ENCODE peak calls at places on chromosomes 13 and 19, in four cellular contexts. One of them, this sample, is unnamed.

GRCh38 chr13:78777973-78778372 is 119.0 kb upstream of the OBI1 start:
- DNase-seq in CD4-positive, alpha-beta T cell: no peak
- DNase-seq in body of pancreas: no peak
- DNase-seq in ascending aorta: no peak
- DNase-seq in this sample: no peak

GRCh38 chr13:76882431-76882830 is 3.8 kb downstream of the KCTD12 start:
- DNase-seq in CD4-positive, alpha-beta T cell: no peak
- DNase-seq in body of pancreas: no peak
- DNase-seq in ascending aorta: no peak
- DNase-seq in this sample: no peak

GRCh38 chr13:53781941-53782340 is 753.3 kb downstream of the OLFM4 start:
- DNase-seq in CD4-positive, alpha-beta T cell: no peak
- DNase-seq in body of pancreas: no peak
- DNase-seq in ascending aorta: no peak
- DNase-seq in this sample: no peak

GRCh38 chr13:92823059-92823458 is 403.5 kb upstream of the GPC6 start:
- DNase-seq in CD4-positive, alpha-beta T cell: no peak
- DNase-seq in body of pancreas: no peak
- DNase-seq in ascending aorta: no peak
- DNase-seq in this sample: no peak

GRCh38 chr13:40356011-40356410 is 310.4 kb downstream of the FOXO1 start:
- DNase-seq in CD4-positive, alpha-beta T cell: no peak
- DNase-seq in body of pancreas: no peak
- DNase-seq in ascending aorta: peak; percentile 7
- DNase-seq in this sample: no peak

GRCh38 chr19:42255766-42256750 is 1.1 kb upstream of the ERF start:
- DNase-seq in CD4-positive, alpha-beta T cell: no peak
- DNase-seq in body of pancreas: peak; percentile 46
- DNase-seq in ascending aorta: peak; percentile 75
- DNase-seq in this sample: peak; percentile 59

GRCh38 chr13:63636231-63636993 is 2220.8 kb upstream of the PCDH20 start:
- DNase-seq in CD4-positive, alpha-beta T cell: no peak
- DNase-seq in body of pancreas: no peak
- DNase-seq in ascending aorta: no peak
- DNase-seq in this sample: no peak

GRCh38 chr13:105608132-105608531 is 927.3 kb downstream of the EFNB2 start:
- DNase-seq in CD4-positive, alpha-beta T cell: no peak
- DNase-seq in body of pancreas: no peak
- DNase-seq in ascending aorta: no peak
- DNase-seq in this sample: no peak

GRCh38 chr13:31204592-31204991 is 4.8 kb downstream of the B3GLCT start:
- DNase-seq in CD4-positive, alpha-beta T cell: no peak
- DNase-seq in body of pancreas: no peak
- DNase-seq in ascending aorta: no peak
- DNase-seq in this sample: no peak

GRCh38 chr19:23002690-23003422 is at the start of gene ZNF728:
- DNase-seq in CD4-positive, alpha-beta T cell: no peak
- DNase-seq in body of pancreas: peak; percentile 39
- DNase-seq in ascending aorta: peak; percentile 84
- DNase-seq in this sample: peak; percentile 29

GRCh38 chr19:46404039-46404883 is 9.1 kb downstream of the CCDC8 start:
- DNase-seq in CD4-positive, alpha-beta T cell: no peak
- DNase-seq in body of pancreas: peak; percentile 68
- DNase-seq in ascending aorta: no peak
- DNase-seq in this sample: no peak

GRCh38 chr19:34230833-34231232 is 23.5 kb upstream of the GARRE1 start:
- DNase-seq in CD4-positive, alpha-beta T cell: no peak
- DNase-seq in body of pancreas: no peak
- DNase-seq in ascending aorta: no peak
- DNase-seq in this sample: no peak

GRCh38 chr19:28136796-28137195 is 1076.2 kb downstream of the UQCRFS1 start:
- DNase-seq in CD4-positive, alpha-beta T cell: no peak
- DNase-seq in body of pancreas: no peak
- DNase-seq in ascending aorta: no peak
- DNase-seq in this sample: no peak

GRCh38 chr13:107459430-107459829 is 755.9 kb downstream of the LIG4 start:
- DNase-seq in CD4-positive, alpha-beta T cell: no peak
- DNase-seq in body of pancreas: no peak
- DNase-seq in ascending aorta: no peak
- DNase-seq in this sample: no peak

GRCh38 chr13:25882732-25883357 is 169.0 kb downstream of the SHISA2 start:
- DNase-seq in CD4-positive, alpha-beta T cell: no peak
- DNase-seq in body of pancreas: no peak
- DNase-seq in ascending aorta: no peak
- DNase-seq in this sample: no peak

GRCh38 chr19:1161716-1162115 is 12.4 kb downstream of the SBNO2 start:
- DNase-seq in CD4-positive, alpha-beta T cell: no peak
- DNase-seq in body of pancreas: no peak
- DNase-seq in ascending aorta: no peak
- DNase-seq in this sample: no peak

GRCh38 chr13:57739089-57739488 is 107.5 kb downstream of the PCDH17 start:
- DNase-seq in CD4-positive, alpha-beta T cell: no peak
- DNase-seq in body of pancreas: no peak
- DNase-seq in ascending aorta: no peak
- DNase-seq in this sample: no peak

GRCh38 chr13:79918620-79919019 is 422.3 kb downstream of the SPRY2 start:
- DNase-seq in CD4-positive, alpha-beta T cell: no peak
- DNase-seq in body of pancreas: no peak
- DNase-seq in ascending aorta: no peak
- DNase-seq in this sample: no peak

GRCh38 chr19:3062165-3063105 is at the start of gene TLE5:
- DNase-seq in CD4-positive, alpha-beta T cell: peak; percentile 71
- DNase-seq in body of pancreas: peak; percentile 85
- DNase-seq in ascending aorta: peak; percentile 77
- DNase-seq in this sample: no peak

GRCh38 chr19:4062576-4063368 is 3.9 kb downstream of the ZBTB7A start:
- DNase-seq in CD4-positive, alpha-beta T cell: no peak
- DNase-seq in body of pancreas: no peak
- DNase-seq in ascending aorta: no peak
- DNase-seq in this sample: no peak
- H3K27ac ChIP-seq in CD4-positive, alpha-beta T cell: peak overlapping the region; percentile 31
- H3K27ac ChIP-seq in body of pancreas: peak overlapping the region; percentile 97
- H3K27ac ChIP-seq in ascending aorta: peak overlapping the region; percentile 94
- H3K27ac ChIP-seq in this sample: peak overlapping the region; percentile 99

GRCh38 chr13:36841411-36841810 is 22.4 kb downstream of the RFXAP start:
- DNase-seq in CD4-positive, alpha-beta T cell: no peak
- DNase-seq in body of pancreas: no peak
- DNase-seq in ascending aorta: no peak
- DNase-seq in this sample: no peak
- H3K27ac ChIP-seq in CD4-positive, alpha-beta T cell: no peak overlapping the region
- H3K27ac ChIP-seq in body of pancreas: no peak overlapping the region
- H3K27ac ChIP-seq in ascending aorta: no peak overlapping the region
- H3K27ac ChIP-seq in this sample: no peak overlapping the region

GRCh38 chr13:56335775-56336174 is 804.9 kb upstream of the PRR20A start:
- DNase-seq in CD4-positive, alpha-beta T cell: no peak
- DNase-seq in body of pancreas: no peak
- DNase-seq in ascending aorta: no peak
- DNase-seq in this sample: no peak

GRCh38 chr13:56332671-56333070 is 808.0 kb upstream of the PRR20A start:
- DNase-seq in CD4-positive, alpha-beta T cell: no peak
- DNase-seq in body of pancreas: no peak
- DNase-seq in ascending aorta: no peak
- DNase-seq in this sample: no peak

DNA sequence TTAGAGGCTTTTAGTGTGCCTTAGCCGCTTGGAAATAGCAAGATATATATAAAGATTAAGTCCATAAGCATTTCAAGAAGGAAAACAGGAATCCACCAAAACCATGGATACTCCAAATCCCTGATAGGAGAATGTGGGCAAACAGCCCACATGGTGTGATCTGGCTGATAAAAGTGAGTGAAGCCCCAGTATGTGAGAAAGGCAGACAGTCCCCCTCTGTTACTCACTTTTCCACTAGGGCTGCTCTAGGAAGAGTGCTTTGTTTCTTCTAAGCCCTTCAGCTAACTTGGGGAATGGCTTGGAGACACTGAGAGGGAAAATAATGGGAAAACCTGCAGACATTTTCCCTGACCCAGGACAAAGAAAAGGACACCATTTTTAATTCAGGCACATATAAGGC is 802.3 kb upstream of the PRR20A start:
- DNase-seq in CD4-positive, alpha-beta T cell: no peak
- DNase-seq in body of pancreas: no peak
- DNase-seq in ascending aorta: no peak
- DNase-seq in this sample: no peak
- H3K27ac ChIP-seq in CD4-positive, alpha-beta T cell: no peak overlapping the region
- H3K27ac ChIP-seq in body of pancreas: no peak overlapping the region
- H3K27ac ChIP-seq in ascending aorta: no peak overlapping the region
- H3K27ac ChIP-seq in this sample: no peak overlapping the region

DNA sequence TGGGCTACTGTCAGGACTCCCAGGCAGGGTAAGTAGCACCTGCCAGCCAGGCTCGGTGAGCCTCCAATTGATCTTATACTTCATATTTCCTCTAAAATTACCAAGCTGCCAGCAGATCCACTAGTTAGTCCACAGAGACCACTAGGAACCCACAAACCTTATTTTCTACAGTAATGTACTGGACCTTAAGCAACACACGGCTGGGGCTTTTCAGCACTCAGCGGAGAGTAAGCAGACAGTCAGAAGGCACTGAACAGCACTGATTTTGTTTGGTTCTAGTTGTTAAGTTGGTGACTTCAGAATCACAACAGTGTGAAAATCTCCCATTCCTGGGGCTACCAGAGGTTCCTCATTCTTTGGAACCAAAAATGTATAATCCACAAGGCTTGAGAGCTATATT is 56.1 kb downstream of the MRPL57 start:
- DNase-seq in CD4-positive, alpha-beta T cell: no peak
- DNase-seq in body of pancreas: no peak
- DNase-seq in ascending aorta: no peak
- DNase-seq in this sample: no peak
- H3K27ac ChIP-seq in CD4-positive, alpha-beta T cell: no peak overlapping the region
- H3K27ac ChIP-seq in body of pancreas: no peak overlapping the region
- H3K27ac ChIP-seq in ascending aorta: no peak overlapping the region
- H3K27ac ChIP-seq in this sample: no peak overlapping the region

GRCh38 chr13:110266983-110267382 is 40.0 kb downstream of the COL4A1 start:
- DNase-seq in CD4-positive, alpha-beta T cell: no peak
- DNase-seq in body of pancreas: no peak
- DNase-seq in ascending aorta: peak; percentile 60
- DNase-seq in this sample: no peak
- H3K27ac ChIP-seq in CD4-positive, alpha-beta T cell: no peak overlapping the region
- H3K27ac ChIP-seq in body of pancreas: no peak overlapping the region
- H3K27ac ChIP-seq in ascending aorta: peak overlapping the region; percentile 79
- H3K27ac ChIP-seq in this sample: no peak overlapping the region

DNA sequence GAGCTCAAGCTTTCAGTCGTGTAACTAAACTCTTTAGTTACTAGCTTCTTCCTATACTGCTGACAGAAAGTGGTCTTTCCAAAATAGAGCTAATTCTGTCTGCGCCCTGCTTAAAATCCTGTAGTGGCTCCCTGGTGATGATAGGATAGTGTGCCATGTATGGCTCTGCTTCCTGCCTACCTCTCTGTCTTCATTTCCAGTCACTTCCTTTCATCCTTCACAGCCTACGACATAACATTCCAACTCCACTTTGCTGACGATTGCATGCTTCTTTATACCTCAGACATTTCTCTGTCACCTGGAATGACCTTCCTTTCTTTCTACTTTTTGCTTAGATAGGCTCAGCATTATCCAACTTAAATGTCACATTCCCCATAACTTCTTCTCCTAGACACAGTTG is 190.8 kb downstream of the MAB21L1 start:
- DNase-seq in CD4-positive, alpha-beta T cell: no peak
- DNase-seq in body of pancreas: no peak
- DNase-seq in ascending aorta: no peak
- DNase-seq in this sample: no peak
- H3K27ac ChIP-seq in CD4-positive, alpha-beta T cell: no peak overlapping the region
- H3K27ac ChIP-seq in body of pancreas: no peak overlapping the region
- H3K27ac ChIP-seq in ascending aorta: no peak overlapping the region
- H3K27ac ChIP-seq in this sample: no peak overlapping the region